ENCODE peak calls at places on chromosomes 4 and X, in six cellular contexts. I is HepG2, S is glutamatergic neuron, D is kidney glomerular epithelial cell, X is testis, P is right lobe of liver. A is an unnamed sample.

GRCh38 chrX:123424546-123424945 is 240.5 kb downstream of the GRIA3 start:
- DNase-seq in I (no peak), S (no peak), D (peak), X (no peak), P (no peak), A (no peak)

GRCh38 chr4:152578670-152579069 is 42.8 kb upstream of the FBXW7 start:
- DNase-seq in I (no peak), S (no peak), D (no peak), X (no peak), P (no peak), A (no peak)

GRCh38 chrX:44744828-44745227 is 99.0 kb upstream of the DUSP21 start:
- DNase-seq in I (no peak), S (no peak), D (no peak), X (no peak), P (no peak), A (no peak)

GRCh38 chr4:104491396-104491821 is 3.3 kb downstream of the CXXC4 start:
- DNase-seq in I (no peak), S (peak), D (no peak), X (peak), P (peak), A (peak)

GRCh38 chrX:36908801-36909403 is 99.3 kb upstream of the FAM47C start:
- DNase-seq in I (peak), S (no peak), D (peak), X (no peak), P (no peak), A (no peak)

GRCh38 chr4:138897818-138898226 is 117.8 kb upstream of the NOCT start:
- DNase-seq in I (peak), S (no peak), D (no peak), X (no peak), P (no peak), A (no peak)

GRCh38 chrX:27964432-27964831 is 16.8 kb downstream of the DCAF8L1 start:
- DNase-seq in I (no peak), S (no peak), D (no peak), X (no peak), P (no peak), A (no peak)

GRCh38 chrX:86023806-86024205 is 23.6 kb downstream of the CHM start:
- DNase-seq in I (no peak), S (no peak), D (peak), X (no peak), P (no peak), A (no peak)

GRCh38 chr4:20249333-20249732 is 2.4 kb upstream of the SLIT2 start:
- DNase-seq in I (no peak), S (no peak), D (peak), X (no peak), P (no peak), A (no peak)

GRCh38 chr4:83238393-83238792 is 46.2 kb downstream of the COQ2 start:
- DNase-seq in I (no peak), S (no peak), D (no peak), X (no peak), P (no peak), A (no peak)

GRCh38 chrX:41293269-41293668 is 40.7 kb upstream of the DDX3X start:
- DNase-seq in I (peak), S (no peak), D (no peak), X (peak), P (no peak), A (no peak)

GRCh38 chrX:13923845-13924244 is 105.8 kb downstream of the GEMIN8 start:
- DNase-seq in I (no peak), S (no peak), D (no peak), X (no peak), P (no peak), A (no peak)

GRCh38 chrX:22118161-22118830 is 86.2 kb downstream of the PHEX start:
- DNase-seq in I (no peak), S (no peak), D (no peak), X (no peak), P (no peak), A (no peak)

GRCh38 chr4:76779740-76780459 is 118.0 kb downstream of the SOWAHB start:
- DNase-seq in I (no peak), S (no peak), D (no peak), X (no peak), P (no peak), A (no peak)

GRCh38 chr4:78938474-78938867 is 767 bp downstream of the PAQR3 start:
- DNase-seq in I (no peak), S (no peak), D (peak), X (no peak), P (no peak), A (no peak)

GRCh38 chrX:155070038-155070437 is 898 bp downstream of the CMC4 start:
- DNase-seq in I (no peak), S (no peak), D (no peak), X (no peak), P (no peak), A (no peak)

GRCh38 chrX:104098151-104098808 is 14.0 kb upstream of the ZCCHC18 start:
- DNase-seq in I (peak), S (peak), D (peak), X (peak), P (no peak), A (peak)

GRCh38 chr4:84530449-84530848 is 31.4 kb upstream of the NKX6-1 start:
- DNase-seq in I (no peak), S (no peak), D (no peak), X (no peak), P (no peak), A (no peak)

GRCh38 chr4:180028682-180029081 is 2214.5 kb upstream of the TENM3 start:
- DNase-seq in I (peak), S (peak), D (no peak), X (peak), P (peak), A (no peak)

GRCh38 chr4:33911951-33912350 is 2332.4 kb downstream of the ARAP2 start:
- DNase-seq in I (no peak), S (no peak), D (no peak), X (no peak), P (no peak), A (no peak)

GRCh38 chrX:43612400-43612799 is 43.7 kb upstream of the MAOA start:
- DNase-seq in I (no peak), S (no peak), D (no peak), X (no peak), P (no peak), A (no peak)

GRCh38 chr4:52837716-52838558 is 24.2 kb upstream of the RASL11B start:
- DNase-seq in I (peak), S (no peak), D (peak), X (no peak), P (no peak), A (no peak)

GRCh38 chrX:147958316-147958715 is 22.8 kb upstream of the FMR1NB start:
- DNase-seq in I (no peak), S (no peak), D (peak), X (no peak), P (no peak), A (no peak)

GRCh38 chrX:120647127-120647526 is 17.3 kb upstream of the C1GALT1C1 start:
- DNase-seq in I (peak), S (no peak), D (no peak), X (no peak), P (no peak), A (no peak)

GRCh38 chrX:9291666-9292065 is 173.2 kb upstream of the TBL1X start:
- DNase-seq in I (no peak), S (no peak), D (no peak), X (peak), P (no peak), A (no peak)

GRCh38 chr4:70759627-70760026 is 37.9 kb downstream of the RUFY3 start:
- DNase-seq in I (no peak), S (no peak), D (no peak), X (no peak), P (no peak), A (no peak)

GRCh38 chr4:5511791-5512190 is 196.6 kb downstream of the EVC2 start:
- DNase-seq in I (no peak), S (no peak), D (no peak), X (no peak), P (no peak), A (no peak)

GRCh38 chrX:120604359-120604782 is 470 bp downstream of the MCTS1 start:
- DNase-seq in I (peak), S (peak), D (no peak), X (no peak), P (no peak), A (peak)

GRCh38 chrX:114976321-114976720 is 41.1 kb downstream of the IL13RA2 start:
- DNase-seq in I (no peak), S (no peak), D (no peak), X (no peak), P (no peak), A (no peak)

GRCh38 chr4:63937961-63938360 is 471.3 kb downstream of the TECRL start:
- DNase-seq in I (no peak), S (no peak), D (no peak), X (peak), P (no peak), A (no peak)

GRCh38 chr4:38365748-38366310 is 298.2 kb upstream of the KLF3 start:
- DNase-seq in I (peak), S (no peak), D (no peak), X (no peak), P (no peak), A (no peak)

GRCh38 chrX:43741843-43742573 is 85.9 kb downstream of the MAOA start:
- DNase-seq in I (no peak), S (no peak), D (no peak), X (no peak), P (no peak), A (no peak)

A was measured in CD8-positive, alpha-beta T cell.